ENCODE peak calls at places on chromosomes 4 and X, in four cellular contexts. One of them, this sample, is unnamed.

GRCh38 chr4:73777612-73778011 is 37.2 kb downstream of the CXCL8 start:
- DNase-seq in sigmoid colon: no peak
- DNase-seq in transverse colon: no peak
- DNase-seq in stomach: no peak
- DNase-seq in this sample: no peak

GRCh38 chr4:163161536-163162205 is 5.0 kb downstream of the NAF1 start:
- DNase-seq in sigmoid colon: no peak
- DNase-seq in transverse colon: no peak
- DNase-seq in stomach: no peak
- DNase-seq in this sample: no peak

GRCh38 chr4:1801286-1801958 is 8.3 kb downstream of the FGFR3 start:
- DNase-seq in sigmoid colon: no peak
- DNase-seq in transverse colon: no peak
- DNase-seq in stomach: no peak
- DNase-seq in this sample: no peak

GRCh38 chr4:99275050-99275449 is 15.7 kb downstream of the ADH1A start:
- DNase-seq in sigmoid colon: no peak
- DNase-seq in transverse colon: no peak
- DNase-seq in stomach: no peak
- DNase-seq in this sample: no peak

GRCh38 chr4:185847352-185848078 is 35.5 kb upstream of the SORBS2 start:
- DNase-seq in sigmoid colon: no peak
- DNase-seq in transverse colon: no peak
- DNase-seq in stomach: no peak
- DNase-seq in this sample: no peak

GRCh38 chr4:4627906-4628305 is 86.1 kb upstream of the STX18 start:
- DNase-seq in sigmoid colon: no peak
- DNase-seq in transverse colon: no peak
- DNase-seq in stomach: no peak
- DNase-seq in this sample: no peak

GRCh38 chr4:90071289-90072235 is 55.6 kb upstream of the CCSER1 start:
- DNase-seq in sigmoid colon: no peak
- DNase-seq in transverse colon: no peak
- DNase-seq in stomach: no peak
- DNase-seq in this sample: no peak

GRCh38 chrX:19827088-19827487 is 60.3 kb downstream of the SH3KBP1 start:
- DNase-seq in sigmoid colon: no peak
- DNase-seq in transverse colon: no peak
- DNase-seq in stomach: no peak
- DNase-seq in this sample: no peak

GRCh38 chr4:74474345-74475099 is 29.6 kb downstream of the AREG start:
- DNase-seq in sigmoid colon: no peak
- DNase-seq in transverse colon: no peak
- DNase-seq in stomach: no peak
- DNase-seq in this sample: no peak

GRCh38 chr4:155999743-156000142 is 46.1 kb upstream of the CTSO start:
- DNase-seq in sigmoid colon: no peak
- DNase-seq in transverse colon: no peak
- DNase-seq in stomach: no peak
- DNase-seq in this sample: no peak

GRCh38 chr4:44927361-44928061 is 201.2 kb upstream of the GNPDA2 start:
- DNase-seq in sigmoid colon: no peak
- DNase-seq in transverse colon: no peak
- DNase-seq in stomach: no peak
- DNase-seq in this sample: no peak

GRCh38 chrX:9942086-9942485 is 25.1 kb upstream of the CLDN34 start:
- DNase-seq in sigmoid colon: no peak
- DNase-seq in transverse colon: peak
- DNase-seq in stomach: no peak
- DNase-seq in this sample: no peak

GRCh38 chrX:29461039-29461438 is 754.3 kb upstream of the MAGEB2 start:
- DNase-seq in sigmoid colon: no peak
- DNase-seq in transverse colon: no peak
- DNase-seq in stomach: no peak
- DNase-seq in this sample: no peak

GRCh38 chrX:120235284-120235683 is 15.3 kb upstream of the ZBTB33 start:
- DNase-seq in sigmoid colon: no peak
- DNase-seq in transverse colon: no peak
- DNase-seq in stomach: no peak
- DNase-seq in this sample: no peak

GRCh38 chr4:88976514-88977035 is 80.4 kb downstream of the FAM13A start:
- DNase-seq in sigmoid colon: no peak
- DNase-seq in transverse colon: no peak
- DNase-seq in stomach: no peak
- DNase-seq in this sample: no peak

GRCh38 chr4:54090804-54091623 is 8.9 kb upstream of the GSX2 start:
- DNase-seq in sigmoid colon: no peak
- DNase-seq in transverse colon: peak
- DNase-seq in stomach: peak
- DNase-seq in this sample: no peak

GRCh38 chr4:152045397-152045780 is 284.6 kb upstream of the GATB start:
- DNase-seq in sigmoid colon: no peak
- DNase-seq in transverse colon: no peak
- DNase-seq in stomach: no peak
- DNase-seq in this sample: no peak

GRCh38 chr4:14744346-14744745 is 257.9 kb upstream of the CPEB2 start:
- DNase-seq in sigmoid colon: no peak
- DNase-seq in transverse colon: no peak
- DNase-seq in stomach: no peak
- DNase-seq in this sample: no peak

GRCh38 chrX:24025741-24026402 is 1.1 kb downstream of the KLHL15 start:
- DNase-seq in sigmoid colon: peak
- DNase-seq in transverse colon: no peak
- DNase-seq in stomach: no peak
- DNase-seq in this sample: no peak

GRCh38 chrX:99371976-99372595 is 1038.0 kb downstream of the PCDH19 start:
- DNase-seq in sigmoid colon: peak
- DNase-seq in transverse colon: no peak
- DNase-seq in stomach: no peak
- DNase-seq in this sample: no peak

GRCh38 chrX:13377537-13377936 is 57.7 kb upstream of the ATXN3L start:
- DNase-seq in sigmoid colon: no peak
- DNase-seq in transverse colon: no peak
- DNase-seq in stomach: no peak
- DNase-seq in this sample: peak

GRCh38 chr4:2925931-2926860 is 37.0 kb downstream of the NOP14 start:
- DNase-seq in sigmoid colon: no peak
- DNase-seq in transverse colon: no peak
- DNase-seq in stomach: peak
- DNase-seq in this sample: peak

GRCh38 chrX:45208121-45208856 is 7.6 kb upstream of the DIPK2B start:
- DNase-seq in sigmoid colon: no peak
- DNase-seq in transverse colon: no peak
- DNase-seq in stomach: no peak
- DNase-seq in this sample: no peak

GRCh38 chrX:107712231-107713204 is 63.1 kb downstream of the TSC22D3 start:
- DNase-seq in sigmoid colon: peak
- DNase-seq in transverse colon: peak
- DNase-seq in stomach: no peak
- DNase-seq in this sample: no peak

GRCh38 chr4:174669278-174669677 is 147.0 kb upstream of the HPGD start:
- DNase-seq in sigmoid colon: no peak
- DNase-seq in transverse colon: no peak
- DNase-seq in stomach: no peak
- DNase-seq in this sample: no peak

GRCh38 chrX:136867518-136867917 is 13.0 kb downstream of the RBMX start:
- DNase-seq in sigmoid colon: no peak
- DNase-seq in transverse colon: no peak
- DNase-seq in stomach: no peak
- DNase-seq in this sample: no peak

GRCh38 chr4:101864660-101865059 is 74.1 kb downstream of the BANK1 start:
- DNase-seq in sigmoid colon: no peak
- DNase-seq in transverse colon: no peak
- DNase-seq in stomach: no peak
- DNase-seq in this sample: no peak

GRCh38 chr4:101857176-101857575 is 66.6 kb downstream of the BANK1 start:
- DNase-seq in sigmoid colon: no peak
- DNase-seq in transverse colon: no peak
- DNase-seq in stomach: no peak
- DNase-seq in this sample: no peak

GRCh38 chr4:101865501-101866062 is 75.1 kb downstream of the BANK1 start:
- DNase-seq in sigmoid colon: no peak
- DNase-seq in transverse colon: no peak
- DNase-seq in stomach: no peak
- DNase-seq in this sample: no peak

GRCh38 chr4:101862595-101862994 is 72.1 kb downstream of the BANK1 start:
- DNase-seq in sigmoid colon: no peak
- DNase-seq in transverse colon: no peak
- DNase-seq in stomach: no peak
- DNase-seq in this sample: no peak
- H3K27ac ChIP-seq in sigmoid colon: no peak
- H3K27ac ChIP-seq in transverse colon: no peak
- H3K27ac ChIP-seq in stomach: no peak
- H3K27ac ChIP-seq in this sample: no peak

GRCh38 chr4:141009931-141010330 is 123.3 kb downstream of the RNF150 start:
- DNase-seq in sigmoid colon: no peak
- DNase-seq in transverse colon: no peak
- DNase-seq in stomach: no peak
- DNase-seq in this sample: no peak
- TF ChIP-seq EP300 in sigmoid colon: no peak
- TF ChIP-seq EP300 in transverse colon: no peak
- TF ChIP-seq EP300 in stomach: no peak
- TF ChIP-seq EP300 in this sample: no peak

GRCh38 chr4:106546380-106546779 is 177.8 kb upstream of the GIMD1 start:
- DNase-seq in sigmoid colon: no peak
- DNase-seq in transverse colon: no peak
- DNase-seq in stomach: no peak
- DNase-seq in this sample: no peak

GRCh38 chr4:106541253-106541652 is 172.7 kb upstream of the GIMD1 start:
- DNase-seq in sigmoid colon: no peak
- DNase-seq in transverse colon: no peak
- DNase-seq in stomach: no peak
- DNase-seq in this sample: no peak
- H3K27ac ChIP-seq in sigmoid colon: no peak
- H3K27ac ChIP-seq in transverse colon: no peak
- H3K27ac ChIP-seq in stomach: no peak
- H3K27ac ChIP-seq in this sample: no peak

DNA sequence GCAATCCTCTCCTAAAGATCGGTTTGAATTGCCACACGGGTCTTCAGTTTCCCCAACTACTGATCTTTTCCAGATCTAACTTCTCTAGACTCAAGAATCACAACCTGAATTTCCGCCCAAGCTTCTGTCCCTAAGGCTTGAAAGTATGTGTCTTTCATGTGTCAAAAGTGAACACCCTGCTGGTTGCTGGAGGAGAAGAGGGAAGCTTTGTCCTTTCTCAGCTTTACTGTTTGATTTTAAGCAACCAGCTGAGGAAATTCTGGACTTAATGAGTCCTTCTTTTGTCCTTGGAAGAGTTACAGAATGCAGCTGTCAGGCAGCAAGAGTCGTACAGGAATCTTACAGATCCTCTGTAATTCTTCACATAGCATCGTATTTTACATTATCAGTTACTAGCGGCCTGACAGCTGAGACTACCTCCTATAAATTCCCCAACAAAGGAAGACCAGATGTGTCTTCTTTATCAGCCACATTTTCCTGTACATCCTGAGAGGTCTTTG is 93.7 kb downstream of the INPP4B start:
- DNase-seq in sigmoid colon: no peak
- DNase-seq in transverse colon: no peak
- DNase-seq in stomach: no peak
- DNase-seq in this sample: no peak
- TF ChIP-seq EP300 in sigmoid colon: no peak
- TF ChIP-seq EP300 in transverse colon: no peak
- TF ChIP-seq EP300 in stomach: no peak
- TF ChIP-seq EP300 in this sample: no peak

GRCh38 chrX:149398027-149398426 is 107.1 kb downstream of the IDS start:
- DNase-seq in sigmoid colon: no peak
- DNase-seq in transverse colon: no peak
- DNase-seq in stomach: no peak
- DNase-seq in this sample: no peak
- H3K27ac ChIP-seq in sigmoid colon: no peak
- H3K27ac ChIP-seq in transverse colon: no peak
- H3K27ac ChIP-seq in stomach: no peak
- H3K27ac ChIP-seq in this sample: no peak

This sample was measured in ovary.